ENCODE peak calls at places on chromosomes 13 and 19, in nine cellular contexts. P is SK-N-SH, C is IMR-90, F is GM23248, Z is mammary epithelial cell, O is PC-3, J is H9, Y is endothelial cell of umbilical vein, X is fibroblast of lung. W is an unnamed sample.

GRCh38 chr13:38636106-38636505 is 50.8 kb upstream of the FREM2 start:
- DNase-seq in P (no peak), C (no peak), F (no peak), Z (no peak), O (no peak), J (no peak), Y (no peak), X (no peak), W (no peak)

GRCh38 chr19:39156230-39156890 is 30.8 kb downstream of the PAK4 start:
- DNase-seq in P (no peak), C (peak; percentile 29), F (peak; percentile 72), Z (peak; percentile 15), O (peak; percentile 25), J (no peak), Y (no peak), X (no peak), W (no peak)

GRCh38 chr13:109272595-109273325 is 513.6 kb downstream of the IRS2 start:
- DNase-seq in P (no peak), C (peak; percentile 29), F (peak; percentile 50), Z (no peak), O (no peak), J (no peak), Y (no peak), X (peak; percentile 61), W (no peak)

GRCh38 chr13:43730642-43731041 is 56.1 kb downstream of the ENOX1 start:
- DNase-seq in P (no peak), C (peak; percentile 80), F (peak; percentile 66), Z (peak; percentile 11), O (no peak), J (no peak), Y (no peak), X (peak; percentile 36), W (peak; percentile 5)

GRCh38 chr13:39132286-39132685 is 94.0 kb downstream of the NHLRC3 start:
- DNase-seq in P (no peak), C (no peak), F (peak; percentile 11), Z (peak; percentile 35), O (peak; percentile 34), J (no peak), Y (no peak), X (no peak), W (peak; percentile 36)

GRCh38 chr19:38184815-38185214 is 39.2 kb downstream of the DPF1 start:
- DNase-seq in P (no peak), C (no peak), F (no peak), Z (no peak), O (no peak), J (no peak), Y (no peak), X (no peak), W (no peak)

GRCh38 chr13:109162248-109163051 is 533.0 kb downstream of the MYO16 start:
- DNase-seq in P (no peak), C (no peak), F (no peak), Z (peak; percentile 89), O (peak; percentile 73), J (no peak), Y (no peak), X (no peak), W (no peak)

GRCh38 chr13:52348081-52348480 is 57.9 kb downstream of the THSD1 start:
- DNase-seq in P (no peak), C (peak; percentile 88), F (peak; percentile 88), Z (peak; percentile 79), O (no peak), J (no peak), Y (peak; percentile 55), X (peak; percentile 36), W (no peak)

GRCh38 chr13:29513981-29514719 is 81.3 kb downstream of the SLC7A1 start:
- DNase-seq in P (no peak), C (no peak), F (peak; percentile 82), Z (no peak), O (no peak), J (no peak), Y (peak; percentile 25), X (no peak), W (no peak)

GRCh38 chr19:1455002-1455335 is 5.0 kb downstream of the APC2 start:
- DNase-seq in P (no peak), C (no peak), F (no peak), Z (peak; percentile 61), O (peak; percentile 49), J (no peak), Y (peak; percentile 86), X (no peak), W (no peak)

GRCh38 chr13:20231839-20232555 is at the start of gene GJB6:
- DNase-seq in P (peak; percentile 32), C (no peak), F (peak; percentile 16), Z (peak; percentile 8), O (no peak), J (peak; percentile 48), Y (no peak), X (no peak), W (peak; percentile 52)

GRCh38 chr19:17719730-17720486 is 628 bp downstream of the MAP1S start:
- DNase-seq in P (peak; percentile 79), C (no peak), F (peak; percentile 25), Z (peak; percentile 58), O (peak; percentile 34), J (no peak), Y (no peak), X (no peak), W (peak; percentile 56)

GRCh38 chr13:30373727-30374126 is 48.6 kb upstream of the UBE2L5 start:
- DNase-seq in P (no peak), C (no peak), F (no peak), Z (no peak), O (no peak), J (no peak), Y (no peak), X (no peak), W (no peak)

GRCh38 chr19:2827840-2828489 is 8.3 kb downstream of the ZNF554 start:
- DNase-seq in P (no peak), C (no peak), F (no peak), Z (no peak), O (no peak), J (no peak), Y (no peak), X (no peak), W (no peak)

GRCh38 chr19:47398707-47399106 is 20.6 kb downstream of the MEIS3 start:
- DNase-seq in P (no peak), C (no peak), F (no peak), Z (no peak), O (no peak), J (no peak), Y (no peak), X (no peak), W (no peak)
- H2AFZ ChIP-seq in P (no peak overlapping the region), C (no peak overlapping the region), F (no peak overlapping the region), Z (no peak overlapping the region), O (no peak overlapping the region), J (no peak overlapping the region), Y (no peak overlapping the region), X (no peak overlapping the region), W (no peak overlapping the region)

GRCh38 chr13:27411393-27411792 is 13.0 kb upstream of the GTF3A start:
- DNase-seq in P (no peak), C (no peak), F (no peak), Z (no peak), O (no peak), J (no peak), Y (no peak), X (no peak), W (no peak)

GRCh38 chr13:27419333-27419732 is 5.1 kb upstream of the GTF3A start:
- DNase-seq in P (no peak), C (peak; percentile 23), F (peak; percentile 20), Z (peak; percentile 55), O (peak; percentile 45), J (no peak), Y (no peak), X (no peak), W (no peak)

DNA sequence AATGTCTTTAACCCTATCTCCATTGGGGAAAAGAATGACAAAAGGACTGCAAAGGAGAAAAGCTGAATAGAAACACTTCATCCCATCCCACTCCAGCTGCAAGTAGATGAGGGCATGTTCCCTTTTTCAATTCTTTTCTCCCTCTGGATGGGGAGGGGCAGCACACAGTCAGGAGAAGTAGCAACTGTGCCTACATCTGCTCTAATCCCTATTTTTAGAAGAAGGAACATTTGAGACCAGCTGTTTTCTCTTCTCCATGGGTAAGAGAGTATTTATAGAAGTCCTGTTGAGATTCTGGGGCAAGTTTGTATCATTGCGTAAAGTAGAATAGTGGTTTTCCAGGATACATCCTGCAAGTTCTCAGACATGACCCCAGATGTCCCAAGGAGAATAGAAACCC is 9.3 kb upstream of the GTF3A start:
- DNase-seq in P (no peak), C (no peak), F (no peak), Z (no peak), O (no peak), J (no peak), Y (no peak), X (no peak), W (no peak)
- H2AFZ ChIP-seq in P (no peak overlapping the region), C (no peak overlapping the region), F (no peak overlapping the region), Z (no peak overlapping the region), O (no peak overlapping the region), J (no peak overlapping the region), Y (no peak overlapping the region), X (no peak overlapping the region), W (no peak overlapping the region)

GRCh38 chr13:74203576-74203975 is 69.4 kb upstream of the KLF12 start:
- DNase-seq in P (no peak), C (peak; percentile 47), F (peak; percentile 37), Z (no peak), O (no peak), J (no peak), Y (no peak), X (peak; percentile 75), W (no peak)
- H2AFZ ChIP-seq in P (no peak overlapping the region), C (no peak overlapping the region), F (no peak overlapping the region), Z (no peak overlapping the region), O (no peak overlapping the region), J (no peak overlapping the region), Y (no peak overlapping the region), X (no peak overlapping the region), W (no peak overlapping the region)

GRCh38 chr13:66560991-66561390 is 669.1 kb downstream of the PCDH9 start:
- DNase-seq in P (no peak), C (no peak), F (no peak), Z (no peak), O (no peak), J (no peak), Y (no peak), X (no peak), W (no peak)
- H2AFZ ChIP-seq in P (no peak overlapping the region), C (no peak overlapping the region), F (no peak overlapping the region), Z (no peak overlapping the region), O (no peak overlapping the region), J (no peak overlapping the region), Y (no peak overlapping the region), X (no peak overlapping the region), W (no peak overlapping the region)

DNA sequence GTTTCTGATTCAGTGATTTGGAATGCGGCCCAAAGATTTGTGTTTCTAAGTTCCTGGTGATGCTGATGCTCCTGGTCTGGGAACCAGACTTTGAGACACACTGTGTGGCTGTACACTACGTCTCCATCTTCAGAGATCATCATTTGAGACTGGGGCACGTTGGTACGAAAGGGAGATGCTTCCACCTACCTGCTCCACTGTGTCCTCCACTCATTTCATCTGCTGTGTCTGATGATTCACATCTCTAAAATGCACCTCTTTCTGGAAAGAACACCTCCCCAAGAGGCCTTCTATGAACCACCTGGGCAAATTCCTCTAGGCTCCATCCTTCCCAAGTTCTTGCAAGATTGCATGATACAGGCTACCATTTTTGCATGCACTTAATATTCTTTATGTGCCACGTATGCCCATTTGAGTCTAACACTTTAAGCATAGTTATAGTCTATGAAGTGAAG is 58.6 kb downstream of the ERCC5 start:
- DNase-seq in P (no peak), C (no peak), F (no peak), Z (peak; percentile 74), O (peak; percentile 22), J (no peak), Y (no peak), X (no peak), W (no peak)
- H2AFZ ChIP-seq in P (no peak overlapping the region), C (no peak overlapping the region), F (no peak overlapping the region), Z (peak overlapping the region; percentile 50), O (no peak overlapping the region), J (no peak overlapping the region), Y (no peak overlapping the region), X (no peak overlapping the region), W (no peak overlapping the region)

W was measured in hepatocyte.